ENCODE peak calls at places on chromosomes 11 and 22, in eight cellular contexts. U is chondrocyte, D is cardiac muscle cell, I is HL-60, F is osteocyte, X is PC-3, K is tibial nerve, P is left ventricle myocardium inferior. N is an unnamed sample.
A peak's percentile ranks its signal among the peaks of the same experiment; 100 is the strongest.

GRCh38 chr11:75199412-75199955 is 41.1 kb upstream of the TPBGL start:
- DNase-seq in I (no peak), D (no peak), F (no peak), K (no peak), X (no peak), U (no peak), P (no peak), N (no peak)

GRCh38 chr11:76543006-76543703 is 98.3 kb downstream of the EMSY start:
- DNase-seq in D (peak; percentile 55), U (no peak), K (no peak), F (no peak), I (no peak), P (peak; percentile 43), X (peak; percentile 93), N (no peak)

GRCh38 chr11:10899542-10899830 is 41.6 kb upstream of the ZBED5 start:
- DNase-seq in F (peak; percentile 84), D (no peak), K (no peak), I (peak; percentile 24), U (no peak), P (peak; percentile 54), X (no peak), N (no peak)

GRCh38 chr22:49395617-49396016 is 432.1 kb downstream of the BRD1 start:
- DNase-seq in K (no peak), U (no peak), D (no peak), F (peak; percentile 73), I (no peak), P (no peak), X (no peak), N (no peak)

GRCh38 chr11:86091566-86091965 is 22.7 kb upstream of the PICALM start:
- DNase-seq in X (no peak), P (no peak), F (no peak), U (no peak), I (no peak), K (no peak), D (no peak), N (no peak)

GRCh38 chr22:25672685-25673084 is 69.3 kb upstream of the MYO18B start:
- DNase-seq in I (no peak), U (no peak), P (no peak), X (no peak), F (no peak), D (no peak), K (no peak), N (no peak)

GRCh38 chr11:12906501-12906900 is 102.6 kb upstream of the RASSF10 start:
- DNase-seq in U (no peak), F (no peak), P (no peak), K (no peak), D (no peak), X (no peak), I (no peak), N (no peak)

GRCh38 chr22:19422440-19423301 is 8.9 kb downstream of the HIRA start:
- DNase-seq in P (no peak), D (no peak), X (no peak), K (no peak), I (no peak), F (no peak), U (no peak), N (no peak)

GRCh38 chr11:123302751-123303195 is 107.7 kb upstream of the CLMP start:
- DNase-seq in F (no peak), U (no peak), D (no peak), K (no peak), X (peak; percentile 73), I (no peak), P (no peak), N (no peak)

GRCh38 chr11:33128739-33129138 is 32.5 kb downstream of the CSTF3 start:
- DNase-seq in U (no peak), P (no peak), D (no peak), F (no peak), I (no peak), K (no peak), X (peak; percentile 61), N (no peak)

GRCh38 chr11:7417328-7417727 is 68.0 kb upstream of the OLFML1 start:
- DNase-seq in K (no peak), P (no peak), I (no peak), U (no peak), D (no peak), F (no peak), X (no peak), N (no peak)

GRCh38 chr11:64844330-64845124 is at the start of gene CDC42BPG:
- DNase-seq in K (no peak), U (peak; percentile 77), X (peak; percentile 95), I (no peak), F (peak; percentile 90), P (peak; percentile 64), D (peak; percentile 76), N (peak; percentile 62)

GRCh38 chr11:61978703-61979661 is 11.5 kb upstream of the FTH1 start:
- DNase-seq in K (no peak), F (no peak), X (peak; percentile 73), U (no peak), I (no peak), D (no peak), P (no peak), N (no peak)

GRCh38 chr11:109984634-109985289 is 108.4 kb upstream of the ZC3H12C start:
- DNase-seq in I (peak; percentile 22), F (no peak), K (no peak), P (no peak), X (peak; percentile 42), D (no peak), U (no peak), N (no peak)

GRCh38 chr22:19525666-19526065 is 1.5 kb upstream of the CLDN5 start:
- DNase-seq in U (peak; percentile 24), K (no peak), I (no peak), X (no peak), P (no peak), D (no peak), F (no peak), N (no peak)

GRCh38 chr11:110971110-110971509 is 258.9 kb upstream of the ARHGAP20 start:
- DNase-seq in K (no peak), D (no peak), F (no peak), X (peak; percentile 16), U (no peak), I (no peak), P (no peak), N (no peak)

GRCh38 chr22:36741204-36741793 is 34.6 kb downstream of the IFT27 start:
- DNase-seq in F (peak; percentile 49), I (no peak), K (no peak), P (no peak), U (peak; percentile 2), X (no peak), D (no peak), N (no peak)

GRCh38 chr11:17985517-17985916 is 27.3 kb downstream of the SERGEF start:
- DNase-seq in K (no peak), U (no peak), F (no peak), D (peak; percentile 11), X (peak; percentile 92), I (no peak), P (no peak), N (no peak)

GRCh38 chr11:95725169-95725568 is 64.4 kb downstream of the FAM76B start:
- DNase-seq in I (no peak), D (no peak), X (no peak), K (no peak), F (no peak), P (no peak), U (no peak), N (no peak)

DNA sequence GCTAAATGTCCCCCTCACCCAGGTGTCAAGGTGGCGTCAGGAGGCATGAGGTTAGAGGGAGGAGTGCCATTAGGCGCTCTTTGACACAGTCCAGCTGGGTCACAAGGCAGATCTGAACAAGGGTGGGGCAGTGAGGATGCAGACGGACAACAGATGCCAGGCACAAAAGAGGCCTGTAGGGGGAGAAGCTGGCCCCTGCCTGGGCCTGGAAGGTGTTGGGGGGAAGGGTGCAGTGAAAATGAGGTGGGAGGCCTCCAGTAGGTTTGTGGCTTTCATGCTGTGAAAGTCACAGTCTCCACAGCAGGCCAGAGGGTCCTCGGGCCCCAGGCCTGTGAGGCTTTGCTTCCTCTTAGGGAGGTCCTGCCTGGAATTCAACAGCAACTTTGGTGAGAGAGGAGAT is 85.0 kb upstream of the PLET1 start:
- DNase-seq in U (no peak), X (no peak), I (no peak), F (no peak), P (no peak), D (peak; percentile 27), K (no peak), N (no peak)
- TF ChIP-seq CTCF in U (peak; percentile 11), X (peak; percentile 37), I (peak; percentile 4), F (no peak), P (no peak), D (peak; percentile 8), K (no peak), N (no peak)

GRCh38 chr11:5611627-5612026 is 13.2 kb upstream of the TRIM34 start:
- DNase-seq in F (no peak), X (peak; percentile 26), I (no peak), K (no peak), D (no peak), U (no peak), P (no peak), N (no peak)
- TF ChIP-seq CTCF in F (no peak), X (peak; percentile 51), I (no peak), K (no peak), D (no peak), U (no peak), P (no peak), N (no peak)

DNA sequence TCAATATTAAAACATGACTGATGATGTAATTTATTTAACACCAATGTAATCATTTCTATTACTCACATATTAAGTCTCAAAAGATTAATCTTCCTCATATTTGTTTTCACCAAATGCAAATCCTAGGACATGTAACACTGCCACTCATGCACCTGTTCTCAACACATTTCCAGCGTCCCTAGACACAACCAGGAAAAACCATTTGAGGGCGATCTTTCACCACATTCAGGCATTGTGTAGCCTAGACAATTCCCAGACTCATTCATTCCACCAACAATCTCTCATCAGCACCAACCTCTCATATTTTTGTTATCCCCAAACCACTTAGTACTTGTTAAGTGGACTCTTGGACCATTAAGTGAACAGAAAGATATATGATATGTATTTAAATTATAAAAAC is 66.1 kb downstream of the SLC36A4 start:
- DNase-seq in F (no peak), P (no peak), I (no peak), K (no peak), U (no peak), D (peak; percentile 50), X (peak; percentile 8), N (no peak)
- TF ChIP-seq CTCF in F (peak; percentile 7), P (peak; percentile 13), I (no peak), K (no peak), U (no peak), D (no peak), X (peak; percentile 26), N (no peak)

GRCh38 chr22:21940521-21940920 is 12.1 kb downstream of the PPM1F start:
- DNase-seq in P (no peak), U (no peak), X (peak; percentile 15), F (no peak), I (no peak), K (no peak), D (no peak), N (no peak)

GRCh38 chr22:21938906-21939305 is 13.7 kb downstream of the PPM1F start:
- DNase-seq in K (no peak), U (no peak), P (no peak), X (no peak), F (no peak), I (no peak), D (no peak), N (no peak)

GRCh38 chr22:21937821-21938070 is 14.9 kb downstream of the PPM1F start:
- DNase-seq in F (no peak), D (no peak), P (peak; percentile 64), X (no peak), K (no peak), I (no peak), U (no peak), N (no peak)

GRCh38 chr22:21938071-21938822 is 14.4 kb downstream of the PPM1F start:
- DNase-seq in F (peak; percentile 98), U (no peak), K (peak; percentile 93), X (peak; percentile 82), P (peak; percentile 95), I (peak; percentile 98), D (peak; percentile 87), N (peak; percentile 95)

GRCh38 chr22:21939392-21940319 is 13.0 kb downstream of the PPM1F start:
- DNase-seq in F (no peak), I (peak; percentile 51), X (no peak), U (no peak), P (no peak), D (no peak), K (no peak), N (no peak)
- TF ChIP-seq CTCF in F (no peak), I (no peak), X (no peak), U (no peak), P (no peak), D (no peak), K (no peak), N (no peak)